ENCODE peak calls at places on chromosome 19, in seven cellular contexts. V is H7; H is mesenchymal stem cell; Q is activated CD4-positive, alpha-beta T cell treated with anti-CD3 and anti-CD28 coated beads for 24 hours; O is posterior cingulate gyrus; S is T-helper 2 cell; G is dorsolateral prefrontal cortex. Z is an unnamed sample.

GRCh38 chr19:40321566-40322270 is 26.5 kb downstream of the C19orf47 start:
- DNase-seq in V (peak; percentile 31), H (no peak), Q (no peak), O (no peak), S (no peak), G (no peak), Z (no peak)

GRCh38 chr19:17680235-17680722 is 7.9 kb downstream of the UNC13A start:
- DNase-seq in V (peak; percentile 84), H (peak; percentile 96), Q (peak; percentile 18), O (peak; percentile 33), S (no peak), G (peak; percentile 61), Z (peak; percentile 64)

GRCh38 chr19:37874784-37875183 is 31.6 kb downstream of the WDR87 start:
- DNase-seq in V (peak; percentile 16), H (peak; percentile 35), Q (no peak), O (no peak), S (no peak), G (no peak), Z (peak; percentile 81)

GRCh38 chr19:33430674-33431277 is 57.3 kb downstream of the CEBPG start:
- DNase-seq in V (peak; percentile 89), H (peak; percentile 62), Q (peak; percentile 54), O (peak; percentile 57), S (peak; percentile 33), G (peak; percentile 75), Z (peak; percentile 79)

GRCh38 chr19:58181902-58182576 is 822 bp upstream of the ZNF274 start:
- DNase-seq in V (peak; percentile 52), H (peak; percentile 35), Q (peak; percentile 31), O (no peak), S (no peak), G (no peak), Z (peak; percentile 82)

GRCh38 chr19:9871626-9872338 is 36.7 kb downstream of the PIN1 start:
- DNase-seq in V (no peak), H (no peak), Q (no peak), O (no peak), S (no peak), G (no peak), Z (no peak)

GRCh38 chr19:1266116-1266817 is 2.9 kb upstream of the CIRBP start:
- DNase-seq in V (peak; percentile 99), H (peak; percentile 92), Q (peak; percentile 78), O (peak; percentile 57), S (peak; percentile 73), G (no peak), Z (peak; percentile 88)

GRCh38 chr19:53662209-53662608 is 30.4 kb downstream of the DPRX start:
- DNase-seq in V (no peak), H (no peak), Q (no peak), O (no peak), S (no peak), G (no peak), Z (no peak)

GRCh38 chr19:56504581-56504980 is 3.1 kb upstream of the ZNF471 start:
- DNase-seq in V (no peak), H (peak; percentile 24), Q (no peak), O (no peak), S (no peak), G (no peak), Z (no peak)

GRCh38 chr19:36441339-36441738 is 22.9 kb upstream of the ZFP82 start:
- DNase-seq in V (no peak), H (no peak), Q (no peak), O (no peak), S (no peak), G (no peak), Z (no peak)

GRCh38 chr19:4199699-4200293 is 17.3 kb downstream of the ANKRD24 start:
- DNase-seq in V (peak; percentile 93), H (no peak), Q (no peak), O (no peak), S (no peak), G (no peak), Z (peak; percentile 70)

GRCh38 chr19:10104665-10105221 is 1.4 kb upstream of the PPAN start:
- DNase-seq in V (peak; percentile 41), H (no peak), Q (no peak), O (no peak), S (peak; percentile 27), G (no peak), Z (no peak)

GRCh38 chr19:19345232-19345631 is 24.6 kb downstream of the MAU2 start:
- DNase-seq in V (no peak), H (no peak), Q (no peak), O (no peak), S (no peak), G (no peak), Z (no peak)

GRCh38 chr19:8194528-8195275 is 14.5 kb upstream of the CERS4 start:
- DNase-seq in V (no peak), H (no peak), Q (no peak), O (no peak), S (no peak), G (no peak), Z (no peak)

GRCh38 chr19:57034544-57034943 is 85.2 kb upstream of the USP29 start:
- DNase-seq in V (no peak), H (no peak), Q (no peak), O (no peak), S (no peak), G (no peak), Z (no peak)

GRCh38 chr19:19900124-19900523 is 622 bp upstream of the ZNF93 start:
- DNase-seq in V (peak; percentile 5), H (peak; percentile 79), Q (no peak), O (no peak), S (no peak), G (no peak), Z (peak; percentile 33)

GRCh38 chr19:1243768-1244692 is 2.5 kb downstream of the ATP5F1D start:
- DNase-seq in V (peak; percentile 98), H (peak; percentile 83), Q (peak; percentile 75), O (peak; percentile 73), S (peak; percentile 66), G (peak; percentile 83), Z (peak; percentile 88)

GRCh38 chr19:5078179-5078578 is 109.3 kb downstream of the KDM4B start:
- DNase-seq in V (no peak), H (no peak), Q (no peak), O (no peak), S (no peak), G (peak; percentile 64), Z (no peak)

GRCh38 chr19:46216612-46217011 is 12.9 kb upstream of the IGFL1 start:
- DNase-seq in V (no peak), H (no peak), Q (no peak), O (no peak), S (no peak), G (no peak), Z (no peak)

GRCh38 chr19:17997969-17998826 is 9.8 kb upstream of the ARRDC2 start:
- DNase-seq in V (peak; percentile 78), H (peak; percentile 48), Q (no peak), O (no peak), S (no peak), G (no peak), Z (peak; percentile 79)

GRCh38 chr19:36638862-36639510 is 27.7 kb downstream of the ZNF461 start:
- DNase-seq in V (no peak), H (peak; percentile 16), Q (no peak), O (no peak), S (no peak), G (no peak), Z (peak; percentile 2)

GRCh38 chr19:28118235-28118634 is 1094.7 kb downstream of the UQCRFS1 start:
- DNase-seq in V (no peak), H (no peak), Q (no peak), O (no peak), S (no peak), G (no peak), Z (no peak)

GRCh38 chr19:47228937-47229673 is 1.9 kb downstream of the BBC3 start:
- DNase-seq in V (peak; percentile 30), H (peak; percentile 79), Q (no peak), O (no peak), S (no peak), G (peak; percentile 44), Z (no peak)

GRCh38 chr19:3479177-3479818 is 1.0 kb downstream of the SMIM24 start:
- DNase-seq in V (peak; percentile 90), H (no peak), Q (peak; percentile 14), O (no peak), S (no peak), G (no peak), Z (peak; percentile 96)

GRCh38 chr19:29663861-29664752 is 1.2 kb upstream of the PLEKHF1 start:
- DNase-seq in V (no peak), H (peak; percentile 31), Q (no peak), O (no peak), S (no peak), G (no peak), Z (no peak)

GRCh38 chr19:15137777-15138176 is 30.6 kb downstream of the SYDE1 start:
- DNase-seq in V (no peak), H (peak; percentile 78), Q (no peak), O (no peak), S (no peak), G (no peak), Z (no peak)

GRCh38 chr19:3798137-3798536 is 12.0 kb upstream of the MATK start:
- DNase-seq in V (no peak), H (no peak), Q (no peak), O (no peak), S (no peak), G (no peak), Z (no peak)

Z was measured in GM23338.